ENCODE peak calls at places on chromosomes 3 and 15, in six cellular contexts. X is amniotic stem cell, R is amygdala, Q is NCI-H1092 treated with DMSO at 0.1 percent for 48 hours, L is adipocyte, E is neural crest cell. G is an unnamed sample.

GRCh38 chr3:179035232-179035631 is 36.4 kb downstream of the ZMAT3 start:
- DNase-seq in E (no peak), X (no peak), Q (no peak), L (no peak), R (no peak), G (no peak)

GRCh38 chr3:72756900-72757299 is 91.3 kb downstream of the SHQ1 start:
- DNase-seq in X (no peak), R (no peak), L (no peak), Q (no peak), E (no peak), G (no peak)

GRCh38 chr15:62782100-62782791 is 260.3 kb upstream of the TPM1 start:
- DNase-seq in Q (peak), L (peak), R (peak), X (peak), E (peak), G (peak)

GRCh38 chr15:87038404-87038803 is 958.7 kb downstream of the AGBL1 start:
- DNase-seq in X (no peak), R (no peak), E (no peak), L (no peak), Q (no peak), G (no peak)

GRCh38 chr3:105368575-105369500 is 2.1 kb downstream of the ALCAM start:
- DNase-seq in R (peak), X (no peak), L (peak), E (peak), Q (peak), G (peak)

GRCh38 chr15:70079831-70080230 is 17.9 kb downstream of the TLE3 start:
- DNase-seq in R (no peak), X (no peak), E (no peak), Q (no peak), L (no peak), G (no peak)

GRCh38 chr15:32872606-32873291 is 154.9 kb downstream of the GREM1 start:
- DNase-seq in Q (peak), X (no peak), R (no peak), L (peak), E (no peak), G (peak)

GRCh38 chr3:25725810-25726209 is 57.4 kb downstream of the NGLY1 start:
- DNase-seq in R (no peak), Q (no peak), X (no peak), L (no peak), E (no peak), G (no peak)

GRCh38 chr3:16658933-16659793 is 53.9 kb upstream of the DAZL start:
- DNase-seq in Q (no peak), R (no peak), E (no peak), X (no peak), L (no peak), G (no peak)

GRCh38 chr3:32401541-32402052 is 9.9 kb downstream of the CMTM7 start:
- DNase-seq in R (peak), Q (peak), X (peak), E (peak), L (peak), G (peak)

GRCh38 chr15:99729327-99729726 is 3.9 kb downstream of the LYSMD4 start:
- DNase-seq in Q (no peak), E (no peak), R (no peak), X (no peak), L (no peak), G (no peak)

GRCh38 chr15:65638681-65639089 is 16.9 kb downstream of the SLC24A1 start:
- DNase-seq in L (peak), R (no peak), X (peak), E (peak), Q (peak), G (peak)

GRCh38 chr3:65703820-65704219 is 334.9 kb downstream of the MAGI1 start:
- DNase-seq in L (no peak), Q (no peak), X (no peak), E (no peak), R (no peak), G (no peak)

GRCh38 chr15:101046826-101047225 is 127.7 kb downstream of the LRRK1 start:
- DNase-seq in X (no peak), R (no peak), E (no peak), Q (no peak), L (no peak), G (no peak)